ENCODE peak calls at places on chromosome 13, in seven cellular contexts. One of them, this sample, is unnamed.

GRCh38 chr13:48486362-48486761 is 46.5 kb downstream of the RCBTB2 start:
- DNase-seq in WERI-Rb-1: no peak
- DNase-seq in left lung: no peak
- DNase-seq in upper lobe of right lung: no peak
- DNase-seq in osteoblast: no peak
- DNase-seq in heart left ventricle: no peak
- DNase-seq in CD8-positive, alpha-beta memory T cell: no peak
- DNase-seq in this sample: no peak

GRCh38 chr13:113591750-113592149 is 7.2 kb downstream of the TFDP1 start:
- DNase-seq in WERI-Rb-1: peak; percentile 10
- DNase-seq in osteoblast: peak; percentile 35
- DNase-seq in CD8-positive, alpha-beta memory T cell: no peak
- DNase-seq in left lung: no peak
- DNase-seq in upper lobe of right lung: peak; percentile 44
- DNase-seq in heart left ventricle: peak; percentile 25
- DNase-seq in this sample: peak; percentile 11

GRCh38 chr13:100440756-100441421 is 147.7 kb downstream of the GGACT start:
- DNase-seq in upper lobe of right lung: no peak
- DNase-seq in heart left ventricle: no peak
- DNase-seq in CD8-positive, alpha-beta memory T cell: no peak
- DNase-seq in osteoblast: no peak
- DNase-seq in WERI-Rb-1: no peak
- DNase-seq in left lung: no peak
- DNase-seq in this sample: no peak

GRCh38 chr13:59674616-59675015 is 489.1 kb downstream of the DIAPH3 start:
- DNase-seq in osteoblast: no peak
- DNase-seq in WERI-Rb-1: no peak
- DNase-seq in left lung: no peak
- DNase-seq in upper lobe of right lung: no peak
- DNase-seq in CD8-positive, alpha-beta memory T cell: no peak
- DNase-seq in heart left ventricle: no peak
- DNase-seq in this sample: no peak

GRCh38 chr13:35771898-35772297 is 295.4 kb upstream of the MAB21L1 start:
- DNase-seq in upper lobe of right lung: no peak
- DNase-seq in left lung: no peak
- DNase-seq in heart left ventricle: no peak
- DNase-seq in CD8-positive, alpha-beta memory T cell: no peak
- DNase-seq in osteoblast: peak; percentile 93
- DNase-seq in WERI-Rb-1: no peak
- DNase-seq in this sample: no peak

GRCh38 chr13:87314822-87315221 is 356.3 kb upstream of the SLITRK5 start:
- DNase-seq in WERI-Rb-1: no peak
- DNase-seq in CD8-positive, alpha-beta memory T cell: no peak
- DNase-seq in osteoblast: no peak
- DNase-seq in heart left ventricle: no peak
- DNase-seq in upper lobe of right lung: no peak
- DNase-seq in left lung: no peak
- DNase-seq in this sample: no peak

GRCh38 chr13:67217914-67218313 is 12.2 kb downstream of the PCDH9 start:
- DNase-seq in upper lobe of right lung: no peak
- DNase-seq in osteoblast: no peak
- DNase-seq in CD8-positive, alpha-beta memory T cell: no peak
- DNase-seq in heart left ventricle: no peak
- DNase-seq in left lung: no peak
- DNase-seq in WERI-Rb-1: no peak
- DNase-seq in this sample: no peak

GRCh38 chr13:51856027-51856736 is 5.6 kb upstream of the CCDC70 start:
- DNase-seq in WERI-Rb-1: no peak
- DNase-seq in left lung: no peak
- DNase-seq in heart left ventricle: no peak
- DNase-seq in CD8-positive, alpha-beta memory T cell: no peak
- DNase-seq in upper lobe of right lung: no peak
- DNase-seq in osteoblast: no peak
- DNase-seq in this sample: no peak

GRCh38 chr13:32278456-32278855 is 36.7 kb downstream of the ZAR1L start:
- DNase-seq in heart left ventricle: no peak
- DNase-seq in CD8-positive, alpha-beta memory T cell: no peak
- DNase-seq in upper lobe of right lung: no peak
- DNase-seq in WERI-Rb-1: no peak
- DNase-seq in left lung: no peak
- DNase-seq in osteoblast: peak; percentile 74
- DNase-seq in this sample: no peak

GRCh38 chr13:91950803-91951202 is 552.4 kb downstream of the GPC5 start:
- DNase-seq in left lung: no peak
- DNase-seq in osteoblast: no peak
- DNase-seq in WERI-Rb-1: no peak
- DNase-seq in CD8-positive, alpha-beta memory T cell: no peak
- DNase-seq in heart left ventricle: no peak
- DNase-seq in upper lobe of right lung: no peak
- DNase-seq in this sample: no peak

GRCh38 chr13:94395889-94396288 is 83.6 kb downstream of the DCT start:
- DNase-seq in heart left ventricle: no peak
- DNase-seq in WERI-Rb-1: no peak
- DNase-seq in osteoblast: no peak
- DNase-seq in left lung: no peak
- DNase-seq in CD8-positive, alpha-beta memory T cell: no peak
- DNase-seq in upper lobe of right lung: no peak
- DNase-seq in this sample: no peak

GRCh38 chr13:99033814-99034213 is 56.0 kb upstream of the DOCK9 start:
- DNase-seq in osteoblast: peak; percentile 22
- DNase-seq in heart left ventricle: no peak
- DNase-seq in upper lobe of right lung: no peak
- DNase-seq in left lung: no peak
- DNase-seq in WERI-Rb-1: no peak
- DNase-seq in CD8-positive, alpha-beta memory T cell: no peak
- DNase-seq in this sample: no peak

GRCh38 chr13:112674412-112675383 is 15.1 kb upstream of the ATP11A start:
- DNase-seq in osteoblast: peak; percentile 27
- DNase-seq in left lung: no peak
- DNase-seq in CD8-positive, alpha-beta memory T cell: no peak
- DNase-seq in heart left ventricle: no peak
- DNase-seq in WERI-Rb-1: no peak
- DNase-seq in upper lobe of right lung: peak; percentile 22
- DNase-seq in this sample: peak; percentile 41

GRCh38 chr13:40095695-40096356 is 440.4 kb downstream of the COG6 start:
- DNase-seq in CD8-positive, alpha-beta memory T cell: no peak
- DNase-seq in osteoblast: no peak
- DNase-seq in left lung: no peak
- DNase-seq in WERI-Rb-1: no peak
- DNase-seq in upper lobe of right lung: no peak
- DNase-seq in heart left ventricle: no peak
- DNase-seq in this sample: no peak

GRCh38 chr13:44142540-44142867 is 231.1 kb upstream of the SERP2 start:
- DNase-seq in upper lobe of right lung: no peak
- DNase-seq in osteoblast: no peak
- DNase-seq in heart left ventricle: no peak
- DNase-seq in WERI-Rb-1: no peak
- DNase-seq in CD8-positive, alpha-beta memory T cell: no peak
- DNase-seq in left lung: no peak
- DNase-seq in this sample: no peak

GRCh38 chr13:70747305-70747704 is 639.1 kb upstream of the KLHL1 start:
- DNase-seq in left lung: no peak
- DNase-seq in upper lobe of right lung: no peak
- DNase-seq in CD8-positive, alpha-beta memory T cell: no peak
- DNase-seq in heart left ventricle: no peak
- DNase-seq in WERI-Rb-1: peak; percentile 10
- DNase-seq in osteoblast: no peak
- DNase-seq in this sample: no peak

GRCh38 chr13:50378513-50378970 is 363.3 kb downstream of the KCNRG start:
- DNase-seq in heart left ventricle: no peak
- DNase-seq in left lung: no peak
- DNase-seq in CD8-positive, alpha-beta memory T cell: no peak
- DNase-seq in WERI-Rb-1: no peak
- DNase-seq in osteoblast: no peak
- DNase-seq in upper lobe of right lung: no peak
- DNase-seq in this sample: no peak

GRCh38 chr13:112356190-112356589 is 20.0 kb upstream of the SPACA7 start:
- DNase-seq in CD8-positive, alpha-beta memory T cell: no peak
- DNase-seq in upper lobe of right lung: peak; percentile 41
- DNase-seq in osteoblast: no peak
- DNase-seq in heart left ventricle: no peak
- DNase-seq in left lung: no peak
- DNase-seq in WERI-Rb-1: no peak
- DNase-seq in this sample: no peak

GRCh38 chr13:111517641-111518010 is 197.2 kb downstream of the TEX29 start:
- DNase-seq in CD8-positive, alpha-beta memory T cell: no peak
- DNase-seq in heart left ventricle: no peak
- DNase-seq in osteoblast: no peak
- DNase-seq in upper lobe of right lung: no peak
- DNase-seq in left lung: no peak
- DNase-seq in WERI-Rb-1: no peak
- DNase-seq in this sample: no peak

GRCh38 chr13:30846844-30847243 is 59.2 kb upstream of the MEDAG start:
- DNase-seq in CD8-positive, alpha-beta memory T cell: no peak
- DNase-seq in upper lobe of right lung: no peak
- DNase-seq in left lung: no peak
- DNase-seq in heart left ventricle: no peak
- DNase-seq in WERI-Rb-1: no peak
- DNase-seq in osteoblast: no peak
- DNase-seq in this sample: no peak

GRCh38 chr13:30849611-30850010 is 56.5 kb upstream of the MEDAG start:
- DNase-seq in WERI-Rb-1: no peak
- DNase-seq in heart left ventricle: no peak
- DNase-seq in osteoblast: no peak
- DNase-seq in left lung: no peak
- DNase-seq in upper lobe of right lung: no peak
- DNase-seq in CD8-positive, alpha-beta memory T cell: no peak
- DNase-seq in this sample: no peak

GRCh38 chr13:30848332-30849027 is 57.6 kb upstream of the MEDAG start:
- DNase-seq in CD8-positive, alpha-beta memory T cell: no peak
- DNase-seq in osteoblast: no peak
- DNase-seq in upper lobe of right lung: no peak
- DNase-seq in WERI-Rb-1: no peak
- DNase-seq in left lung: no peak
- DNase-seq in heart left ventricle: no peak
- DNase-seq in this sample: no peak

GRCh38 chr13:30846311-30846710 is 59.8 kb upstream of the MEDAG start:
- DNase-seq in CD8-positive, alpha-beta memory T cell: no peak
- DNase-seq in upper lobe of right lung: no peak
- DNase-seq in heart left ventricle: no peak
- DNase-seq in osteoblast: no peak
- DNase-seq in left lung: no peak
- DNase-seq in WERI-Rb-1: no peak
- DNase-seq in this sample: no peak

GRCh38 chr13:30847697-30848307 is 58.3 kb upstream of the MEDAG start:
- DNase-seq in heart left ventricle: no peak
- DNase-seq in osteoblast: peak; percentile 96
- DNase-seq in WERI-Rb-1: no peak
- DNase-seq in CD8-positive, alpha-beta memory T cell: no peak
- DNase-seq in left lung: no peak
- DNase-seq in upper lobe of right lung: no peak
- DNase-seq in this sample: no peak
- H3K27ac ChIP-seq in heart left ventricle: peak overlapping the region; percentile 12
- H3K27ac ChIP-seq in osteoblast: peak overlapping the region; percentile 99
- H3K27ac ChIP-seq in WERI-Rb-1: no peak overlapping the region
- H3K27ac ChIP-seq in CD8-positive, alpha-beta memory T cell: no peak overlapping the region
- H3K27ac ChIP-seq in left lung: peak overlapping the region; percentile 20
- H3K27ac ChIP-seq in upper lobe of right lung: no peak overlapping the region
- H3K27ac ChIP-seq in this sample: no peak overlapping the region

GRCh38 chr13:25778302-25778701 is 273.5 kb downstream of the SHISA2 start:
- DNase-seq in osteoblast: no peak
- DNase-seq in upper lobe of right lung: no peak
- DNase-seq in WERI-Rb-1: no peak
- DNase-seq in heart left ventricle: no peak
- DNase-seq in CD8-positive, alpha-beta memory T cell: no peak
- DNase-seq in left lung: no peak
- DNase-seq in this sample: no peak

GRCh38 chr13:25775986-25776385 is 275.8 kb downstream of the SHISA2 start:
- DNase-seq in osteoblast: no peak
- DNase-seq in heart left ventricle: no peak
- DNase-seq in CD8-positive, alpha-beta memory T cell: no peak
- DNase-seq in WERI-Rb-1: no peak
- DNase-seq in upper lobe of right lung: no peak
- DNase-seq in left lung: no peak
- DNase-seq in this sample: no peak

GRCh38 chr13:25776722-25777121 is 275.1 kb downstream of the SHISA2 start:
- DNase-seq in heart left ventricle: no peak
- DNase-seq in CD8-positive, alpha-beta memory T cell: no peak
- DNase-seq in upper lobe of right lung: no peak
- DNase-seq in left lung: no peak
- DNase-seq in osteoblast: no peak
- DNase-seq in WERI-Rb-1: no peak
- DNase-seq in this sample: no peak

GRCh38 chr13:25777509-25777908 is 274.3 kb downstream of the SHISA2 start:
- DNase-seq in heart left ventricle: no peak
- DNase-seq in CD8-positive, alpha-beta memory T cell: no peak
- DNase-seq in left lung: no peak
- DNase-seq in osteoblast: no peak
- DNase-seq in WERI-Rb-1: no peak
- DNase-seq in upper lobe of right lung: no peak
- DNase-seq in this sample: no peak

DNA sequence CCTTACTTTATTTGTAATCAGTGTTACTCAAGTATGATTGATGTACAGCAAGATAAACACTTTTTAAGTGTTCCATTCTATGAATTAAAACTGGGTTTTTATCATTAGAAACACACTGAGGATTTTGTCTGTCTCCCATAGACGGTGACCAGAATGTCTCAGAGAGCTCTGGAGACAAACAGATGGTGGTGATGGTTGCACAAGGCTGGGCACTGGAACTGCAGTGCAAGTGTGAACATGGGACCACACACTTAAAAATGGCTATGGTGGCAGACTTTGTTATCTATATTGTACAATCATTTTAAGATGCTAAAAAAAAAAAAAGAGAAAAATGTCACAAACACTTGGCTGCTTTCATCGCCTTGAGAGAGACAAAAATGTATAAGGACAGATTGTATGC is 273.0 kb downstream of the SHISA2 start:
- DNase-seq in upper lobe of right lung: no peak
- DNase-seq in heart left ventricle: no peak
- DNase-seq in WERI-Rb-1: no peak
- DNase-seq in osteoblast: no peak
- DNase-seq in left lung: no peak
- DNase-seq in CD8-positive, alpha-beta memory T cell: no peak
- DNase-seq in this sample: no peak
- H3K4me3 ChIP-seq in upper lobe of right lung: no peak overlapping the region
- H3K4me3 ChIP-seq in heart left ventricle: no peak overlapping the region
- H3K4me3 ChIP-seq in WERI-Rb-1: no peak overlapping the region
- H3K4me3 ChIP-seq in osteoblast: no peak overlapping the region
- H3K4me3 ChIP-seq in left lung: no peak overlapping the region
- H3K4me3 ChIP-seq in CD8-positive, alpha-beta memory T cell: no peak overlapping the region
- H3K4me3 ChIP-seq in this sample: no peak overlapping the region

GRCh38 chr13:25214371-25215252 is 42.5 kb upstream of the AMER2 start:
- DNase-seq in WERI-Rb-1: no peak
- DNase-seq in left lung: no peak
- DNase-seq in heart left ventricle: no peak
- DNase-seq in osteoblast: no peak
- DNase-seq in CD8-positive, alpha-beta memory T cell: no peak
- DNase-seq in upper lobe of right lung: no peak
- DNase-seq in this sample: no peak
- H3K27ac ChIP-seq in WERI-Rb-1: no peak overlapping the region
- H3K27ac ChIP-seq in left lung: no peak overlapping the region
- H3K27ac ChIP-seq in heart left ventricle: no peak overlapping the region
- H3K27ac ChIP-seq in osteoblast: no peak overlapping the region
- H3K27ac ChIP-seq in CD8-positive, alpha-beta memory T cell: no peak overlapping the region
- H3K27ac ChIP-seq in upper lobe of right lung: no peak overlapping the region
- H3K27ac ChIP-seq in this sample: no peak overlapping the region

DNA sequence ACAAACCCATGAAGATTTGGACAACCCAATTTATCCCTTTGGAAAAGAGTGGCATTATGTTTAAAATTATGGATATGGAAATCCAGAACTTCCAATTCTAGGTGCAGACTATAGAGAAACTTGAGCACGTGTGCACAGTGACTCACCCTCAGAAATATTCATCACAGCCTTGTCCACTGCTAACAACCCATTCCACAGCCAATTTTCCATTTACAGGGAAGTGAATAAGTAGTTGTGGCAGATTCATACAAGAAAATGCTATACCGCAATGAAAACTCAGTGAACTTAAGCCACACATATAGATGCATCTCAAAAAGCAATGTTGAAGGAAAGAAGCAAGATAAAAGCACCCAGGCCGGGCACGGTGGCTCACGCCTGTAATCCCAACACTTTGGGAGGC is 133.3 kb downstream of the USP12 start:
- DNase-seq in left lung: no peak
- DNase-seq in CD8-positive, alpha-beta memory T cell: no peak
- DNase-seq in osteoblast: peak; percentile 83
- DNase-seq in heart left ventricle: no peak
- DNase-seq in WERI-Rb-1: no peak
- DNase-seq in upper lobe of right lung: no peak
- DNase-seq in this sample: no peak
- H3K4me3 ChIP-seq in left lung: no peak overlapping the region
- H3K4me3 ChIP-seq in CD8-positive, alpha-beta memory T cell: no peak overlapping the region
- H3K4me3 ChIP-seq in osteoblast: no peak overlapping the region
- H3K4me3 ChIP-seq in heart left ventricle: no peak overlapping the region
- H3K4me3 ChIP-seq in WERI-Rb-1: no peak overlapping the region
- H3K4me3 ChIP-seq in upper lobe of right lung: no peak overlapping the region
- H3K4me3 ChIP-seq in this sample: no peak overlapping the region